ENCODE peak calls at places on chromosomes 1 and 21, in ten cellular contexts. R is cardiac fibroblast, F is psoas muscle, C is gastrocnemius medialis, E is SK-N-SH, K is endothelial cell, X is GM13977, G is progenitor cell of endocrine pancreas, Y is MCF 10A, D is upper lobe of right lung. Q is an unnamed sample.

GRCh38 chr1:109884242-109884891 is 26.3 kb upstream of the CSF1 start:
- DNase-seq in R (no peak), F (no peak), C (no peak), E (no peak), K (no peak), X (no peak), G (no peak), Y (no peak), D (no peak), Q (no peak)

GRCh38 chr1:109274533-109275476 is 8.1 kb downstream of the PSRC1 start:
- DNase-seq in R (no peak), F (peak; percentile 81), C (peak; percentile 81), E (peak; percentile 65), K (no peak), X (no peak), G (peak; percentile 42), Y (peak; percentile 94), D (peak; percentile 89), Q (no peak)

GRCh38 chr21:42433946-42434551 is 30.3 kb downstream of the UBASH3A start:
- DNase-seq in R (no peak), F (no peak), C (no peak), E (no peak), K (no peak), X (no peak), G (no peak), Y (peak; percentile 16), D (no peak), Q (no peak)

GRCh38 chr21:44869860-44870747 is 3.4 kb downstream of the PTTG1IP start:
- DNase-seq in R (peak; percentile 97), F (peak; percentile 60), C (peak; percentile 81), E (no peak), K (no peak), X (no peak), G (no peak), Y (peak; percentile 94), D (peak; percentile 52), Q (no peak)

GRCh38 chr1:164637461-164638375 is 78.7 kb downstream of the PBX1 start:
- DNase-seq in R (peak; percentile 91), F (no peak), C (peak; percentile 48), E (peak; percentile 81), K (no peak), X (no peak), G (no peak), Y (peak; percentile 73), D (no peak), Q (no peak)

GRCh38 chr1:229991104-229991513 is 75.9 kb upstream of the GALNT2 start:
- DNase-seq in R (no peak), F (no peak), C (no peak), E (no peak), K (no peak), X (no peak), G (no peak), Y (no peak), D (no peak), Q (no peak)

GRCh38 chr1:185567438-185567837 is 166.8 kb upstream of the HMCN1 start:
- DNase-seq in R (no peak), F (no peak), C (no peak), E (no peak), K (no peak), X (no peak), G (no peak), Y (no peak), D (no peak), Q (no peak)

GRCh38 chr1:18107671-18108312 is at the start of gene IGSF21:
- DNase-seq in R (no peak), F (no peak), C (no peak), E (peak; percentile 79), K (peak; percentile 48), X (no peak), G (no peak), Y (no peak), D (no peak), Q (no peak)

GRCh38 chr1:212433577-212434462 is 1.1 kb downstream of the NENF start:
- DNase-seq in R (no peak), F (no peak), C (peak; percentile 18), E (peak; percentile 31), K (no peak), X (peak; percentile 22), G (no peak), Y (no peak), D (no peak), Q (no peak)

GRCh38 chr1:212432163-212432705 is 486 bp upstream of the NENF start:
- DNase-seq in R (peak; percentile 19), F (no peak), C (no peak), E (no peak), K (no peak), X (no peak), G (no peak), Y (no peak), D (no peak), Q (no peak)

GRCh38 chr1:212431656-212432055 is 1.1 kb upstream of the NENF start:
- DNase-seq in R (no peak), F (no peak), C (no peak), E (no peak), K (no peak), X (no peak), G (no peak), Y (no peak), D (no peak), Q (no peak)

GRCh38 chr1:212430955-212431394 is 1.7 kb upstream of the NENF start:
- DNase-seq in R (no peak), F (no peak), C (no peak), E (no peak), K (no peak), X (no peak), G (no peak), Y (no peak), D (no peak), Q (no peak)

GRCh38 chr1:212432706-212433576 is at the start of gene NENF:
- DNase-seq in R (peak; percentile 71), F (peak; percentile 90), C (peak; percentile 71), E (peak; percentile 98), K (peak; percentile 75), X (peak; percentile 98), G (peak; percentile 44), Y (peak; percentile 96), D (peak; percentile 93), Q (peak; percentile 97)
- TF ChIP-seq CTCF in R (no peak), F (no peak), C (no peak), E (no peak), K (no peak), X (no peak), G (no peak), Y (no peak), D (no peak), Q (no peak)

DNA sequence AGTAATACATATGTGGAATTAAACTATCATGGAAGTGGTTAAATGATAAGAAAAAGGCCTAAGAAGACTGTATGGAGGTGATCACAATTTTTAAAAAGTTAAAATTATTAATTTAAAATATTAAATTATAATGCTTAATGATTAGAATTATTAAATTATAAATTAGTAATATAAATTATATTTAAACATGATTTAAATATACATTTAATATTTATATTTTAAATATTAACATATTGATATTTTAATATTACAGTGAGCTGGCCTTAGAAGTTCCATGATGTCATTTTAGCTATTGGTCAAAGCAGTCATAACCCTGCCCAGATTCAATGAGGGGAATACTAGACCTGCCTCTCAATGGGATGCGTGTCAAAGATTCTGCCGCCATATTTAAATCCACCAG is 281.2 kb downstream of the PRDM2 start:
- DNase-seq in R (no peak), F (no peak), C (no peak), E (no peak), K (no peak), X (no peak), G (no peak), Y (no peak), D (no peak), Q (no peak)
- TF ChIP-seq CTCF in R (no peak), F (no peak), C (no peak), E (no peak), K (no peak), X (no peak), G (no peak), Y (no peak), D (no peak), Q (no peak)

DNA sequence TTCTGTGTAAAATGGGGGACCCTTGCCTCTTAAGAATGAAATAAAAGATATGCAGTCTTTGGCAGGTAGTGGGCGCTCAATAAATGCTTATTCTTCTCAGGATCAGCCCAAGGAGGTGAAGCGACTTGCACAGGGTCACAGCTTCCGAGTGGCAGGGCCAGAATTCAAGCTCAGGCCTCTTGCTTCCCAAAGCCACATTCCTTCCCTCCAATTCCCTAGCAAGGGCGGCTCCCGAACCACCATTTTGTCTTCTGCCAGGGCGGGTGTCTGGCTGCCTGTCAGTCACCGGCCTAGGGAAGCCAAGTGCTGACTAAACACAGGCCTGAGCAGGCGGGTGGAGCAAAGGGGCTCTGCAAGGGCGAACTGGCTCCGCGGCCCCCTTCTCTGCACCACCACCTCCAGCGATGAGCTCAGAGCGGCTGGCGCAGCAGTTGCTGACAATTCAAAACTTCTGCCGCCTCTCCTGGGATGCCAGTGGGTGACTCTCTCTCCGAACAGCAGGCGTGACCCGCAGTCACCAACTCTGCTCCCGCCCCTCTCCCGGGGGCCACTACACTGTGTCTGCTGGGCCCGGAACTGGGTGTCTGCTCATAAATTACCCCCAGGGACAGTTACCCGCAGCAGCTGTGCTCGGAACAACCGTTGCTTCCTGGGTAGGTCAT is 10.8 kb downstream of the GPR3 start:
- DNase-seq in R (peak; percentile 68), F (peak; percentile 91), C (peak; percentile 77), E (peak; percentile 31), K (no peak), X (peak; percentile 74), G (no peak), Y (no peak), D (peak; percentile 73), Q (no peak)
- TF ChIP-seq CTCF in R (peak; percentile 41), F (peak; percentile 19), C (no peak), E (peak; percentile 25), K (no peak), X (peak; percentile 65), G (no peak), Y (no peak), D (no peak), Q (peak; percentile 46)

GRCh38 chr1:168223261-168223660 is 2.5 kb upstream of the SFT2D2 start:
- DNase-seq in R (no peak), F (no peak), C (no peak), E (no peak), K (no peak), X (no peak), G (no peak), Y (no peak), D (no peak), Q (no peak)

GRCh38 chr1:168217664-168218063 is 8.1 kb upstream of the SFT2D2 start:
- DNase-seq in R (no peak), F (no peak), C (no peak), E (no peak), K (no peak), X (no peak), G (no peak), Y (no peak), D (no peak), Q (no peak)

GRCh38 chr1:168221275-168221674 is 4.5 kb upstream of the SFT2D2 start:
- DNase-seq in R (no peak), F (no peak), C (no peak), E (no peak), K (no peak), X (no peak), G (no peak), Y (no peak), D (no peak), Q (no peak)

GRCh38 chr1:168218647-168219046 is 7.2 kb upstream of the SFT2D2 start:
- DNase-seq in R (no peak), F (no peak), C (no peak), E (no peak), K (no peak), X (no peak), G (no peak), Y (no peak), D (no peak), Q (no peak)

GRCh38 chr1:168220470-168220871 is 5.3 kb upstream of the SFT2D2 start:
- DNase-seq in R (no peak), F (no peak), C (no peak), E (no peak), K (no peak), X (no peak), G (no peak), Y (no peak), D (no peak), Q (no peak)
- TF ChIP-seq CTCF in R (no peak), F (no peak), C (no peak), E (no peak), K (no peak), X (no peak), G (no peak), Y (no peak), D (no peak), Q (no peak)